ENCODE peak calls at places on chromosomes 12 and 14, in six cellular contexts. P is HepG2, Y is H1, F is GM12878, V is K562, O is GM12891. Z is an unnamed sample.

GRCh38 chr12:71303199-71303598 is 136.4 kb upstream of the LGR5 start:
- DNase-seq in Y (no peak), P (no peak), V (no peak), O (no peak), F (no peak), Z (no peak)

GRCh38 chr14:69553221-69553620 is 21.4 kb downstream of the CCDC177 start:
- DNase-seq in Y (no peak), F (no peak), P (no peak), O (no peak), V (no peak), Z (no peak)

GRCh38 chr14:68278568-68279436 is 459.2 kb downstream of the RAD51B start:
- DNase-seq in F (no peak), O (no peak), Y (no peak), P (peak), V (peak), Z (no peak)

GRCh38 chr14:89621009-89621421 is 204.0 kb upstream of the FOXN3 start:
- DNase-seq in Y (no peak), P (no peak), V (no peak), O (no peak), F (no peak), Z (no peak)

GRCh38 chr14:87529081-87529480 is 463.9 kb downstream of the GALC start:
- DNase-seq in V (no peak), O (no peak), Y (no peak), F (no peak), P (no peak), Z (no peak)

GRCh38 chr14:33848706-33849454 is 102.0 kb downstream of the EGLN3 start:
- DNase-seq in F (no peak), Y (peak), V (peak), O (no peak), P (peak), Z (no peak)

GRCh38 chr12:40587416-40587815 is 104.8 kb upstream of the CNTN1 start:
- DNase-seq in F (no peak), O (no peak), V (no peak), Y (no peak), P (no peak), Z (no peak)

GRCh38 chr12:122845041-122845864 is 10.0 kb downstream of the HIP1R start:
- DNase-seq in O (no peak), Y (peak), V (no peak), F (no peak), P (no peak), Z (no peak)

GRCh38 chr14:78606111-78606510 is 435.9 kb downstream of the NRXN3 start:
- DNase-seq in F (no peak), V (no peak), Y (no peak), O (no peak), P (no peak), Z (no peak)

GRCh38 chr12:107660861-107661415 is 24.7 kb upstream of the PWP1 start:
- DNase-seq in Y (no peak), O (no peak), F (no peak), P (no peak), V (no peak), Z (no peak)

GRCh38 chr12:111570090-111570961 is 28.8 kb downstream of the ATXN2 start:
- DNase-seq in F (no peak), O (no peak), V (peak), Y (peak), P (no peak), Z (no peak)
- TF ChIP-seq POLR2AphosphoS5 in F (no peak), O (no peak), V (no peak), Y (no peak), P (no peak), Z (no peak)

DNA sequence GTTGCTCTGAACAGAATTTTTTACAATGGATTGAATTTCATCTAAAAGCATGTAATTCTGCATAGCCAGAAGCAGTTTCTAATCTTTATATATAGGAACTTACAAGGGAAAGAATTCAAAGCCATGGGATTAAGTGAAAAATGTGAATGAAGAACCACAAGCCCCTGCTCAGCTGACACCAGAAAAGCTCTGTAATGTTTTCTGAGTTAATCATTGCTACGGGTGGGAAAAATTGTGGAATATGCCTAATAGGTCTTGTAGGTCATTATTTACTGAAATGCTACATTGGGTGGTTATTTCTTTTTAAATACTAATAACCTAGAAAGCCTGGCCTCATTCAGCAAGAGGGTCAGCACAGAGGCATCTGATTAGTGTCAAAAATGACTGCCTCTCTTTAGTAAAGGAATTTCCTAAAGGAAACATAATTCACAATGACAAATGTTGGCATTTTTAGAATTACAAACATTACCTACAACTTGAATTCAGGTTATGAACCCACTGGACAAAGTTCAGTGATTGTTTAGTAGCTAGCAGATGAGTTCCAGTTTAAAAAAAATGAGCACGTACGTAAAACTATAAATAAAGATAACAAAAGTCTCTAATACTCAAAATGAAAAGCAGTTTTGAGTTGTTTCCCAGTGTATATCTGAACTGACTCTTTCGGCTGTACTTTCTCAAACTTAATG is 75.3 kb downstream of the BMP4 start:
- DNase-seq in O (no peak), V (no peak), Y (no peak), F (no peak), P (peak), Z (no peak)
- TF ChIP-seq POLR2A in O (no peak), V (no peak), Y (no peak), F (no peak), P (no peak), Z (no peak)

GRCh38 chr12:42240131-42240750 is 2.2 kb upstream of the YAF2 start:
- DNase-seq in O (no peak), V (no peak), P (no peak), Y (no peak), F (no peak), Z (no peak)
- TF ChIP-seq TAF1 in O (no peak), V (no peak), P (no peak), Y (no peak), F (no peak), Z (no peak)

GRCh38 chr14:35292051-35292769 is at the start of gene PSMA6:
- DNase-seq in Y (peak), P (peak), O (peak), V (peak), F (peak), Z (peak)
- TF ChIP-seq POLR2AphosphoS5 in Y (peak), P (peak), O (peak), V (no peak), F (peak), Z (peak)

DNA sequence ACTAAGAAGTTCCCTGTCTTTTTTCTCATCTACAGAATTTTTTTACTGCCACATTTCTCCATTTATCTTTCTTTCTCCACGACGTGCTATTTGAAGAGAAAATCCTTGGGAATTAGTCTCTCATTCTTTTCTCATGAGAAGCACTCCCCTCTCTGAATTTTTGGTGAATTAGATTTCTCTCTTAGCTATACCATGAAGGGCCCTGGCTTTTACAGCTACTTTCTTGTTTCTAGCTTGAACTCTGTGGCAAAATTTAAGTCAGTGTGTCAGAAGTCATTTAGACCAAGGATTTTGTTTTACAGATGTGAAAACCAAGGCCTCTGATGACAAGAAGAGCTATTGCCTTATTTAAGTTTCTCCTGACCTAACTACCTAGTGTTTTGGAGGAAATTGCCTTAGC is 213.1 kb downstream of the AEBP2 start:
- DNase-seq in V (no peak), P (no peak), F (no peak), Y (no peak), O (no peak), Z (no peak)
- TF ChIP-seq POLR2A in V (no peak), P (no peak), F (no peak), Y (no peak), O (no peak), Z (no peak)

GRCh38 chr14:30820674-30821073 is 53.7 kb upstream of the COCH start:
- DNase-seq in F (no peak), V (no peak), P (no peak), Y (no peak), O (no peak), Z (no peak)

GRCh38 chr14:30826070-30826469 is 48.3 kb upstream of the COCH start:
- DNase-seq in O (no peak), Y (no peak), P (no peak), F (no peak), V (no peak), Z (no peak)

GRCh38 chr14:30822080-30822571 is 52.2 kb upstream of the COCH start:
- DNase-seq in Y (no peak), O (no peak), V (peak), P (no peak), F (no peak), Z (no peak)
- TF ChIP-seq TAF1 in Y (no peak), O (no peak), V (no peak), P (no peak), F (no peak), Z (no peak)

GRCh38 chr14:74424606-74425005 is 1.4 kb downstream of the SYNDIG1L start:
- DNase-seq in P (no peak), V (no peak), F (no peak), Y (no peak), O (no peak), Z (no peak)

GRCh38 chr14:74425525-74426201 is 347 bp downstream of the SYNDIG1L start:
- DNase-seq in Y (peak), O (peak), F (no peak), V (peak), P (no peak), Z (peak)

GRCh38 chr14:74418031-74418430 is 8.0 kb downstream of the SYNDIG1L start:
- DNase-seq in V (no peak), P (no peak), O (no peak), F (no peak), Y (no peak), Z (no peak)

GRCh38 chr14:74419086-74419485 is 6.9 kb downstream of the SYNDIG1L start:
- DNase-seq in F (no peak), Y (no peak), V (no peak), O (no peak), P (no peak), Z (no peak)

DNA sequence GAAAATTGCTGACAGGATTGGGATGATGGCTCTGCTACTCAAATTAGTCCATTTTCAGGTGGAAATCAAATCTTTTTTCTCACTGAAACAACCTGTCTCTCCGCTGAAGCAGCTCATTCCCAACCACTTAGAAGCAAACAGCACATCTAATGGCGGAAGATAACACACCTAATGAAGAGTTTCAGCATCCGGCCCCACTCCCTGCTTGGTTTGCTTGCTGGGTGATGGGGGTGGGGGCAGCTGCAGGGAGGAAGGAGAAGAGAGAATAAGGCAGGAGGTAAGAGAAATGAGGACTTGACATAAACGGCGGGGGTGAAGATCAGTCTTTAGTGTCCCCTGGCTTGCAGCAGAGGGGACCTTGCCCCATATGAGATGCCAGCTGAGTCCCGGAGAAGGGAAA is 4.0 kb downstream of the SYNDIG1L start:
- DNase-seq in P (no peak), Y (no peak), O (no peak), F (no peak), V (no peak), Z (no peak)
- TF ChIP-seq POLR2AphosphoS5 in P (no peak), Y (no peak), O (no peak), F (no peak), V (no peak), Z (no peak)

GRCh38 chr12:121209629-121210572 is at the start of gene P2RX4:
- DNase-seq in O (peak), Y (peak), P (peak), F (peak), V (peak), Z (peak)
- TF ChIP-seq POLR2A in O (peak), Y (peak), P (peak), F (peak), V (peak), Z (peak)

Z was measured in GM12892.